ENCODE peak calls at places on chromosome 11, in eight cellular contexts. N, O, E, V, C, W, R and A are unnamed samples.

GRCh38 chr11:15795378-15795777 is 561.0 kb downstream of the SOX6 start:
- DNase-seq in E (no peak), N (no peak), R (no peak), O (no peak), C (no peak), W (no peak), V (no peak), A (no peak)

GRCh38 chr11:96303067-96303466 is 39.9 kb downstream of the MAML2 start:
- DNase-seq in R (peak; percentile 74), W (peak; percentile 73), E (no peak), N (peak; percentile 87), V (no peak), C (no peak), O (no peak), A (no peak)

GRCh38 chr11:45527898-45528297 is 137.5 kb downstream of the CHST1 start:
- DNase-seq in R (no peak), N (no peak), W (no peak), V (no peak), E (no peak), C (no peak), O (no peak), A (no peak)

GRCh38 chr11:18527512-18527911 is 770 bp upstream of the TSG101 start:
- DNase-seq in N (peak; percentile 43), W (peak; percentile 23), O (no peak), R (peak; percentile 10), E (no peak), C (no peak), V (no peak), A (peak; percentile 27)

GRCh38 chr11:18844753-18845367 is 53.3 kb upstream of the PTPN5 start:
- DNase-seq in O (no peak), E (no peak), C (peak; percentile 36), R (peak; percentile 30), V (no peak), N (peak; percentile 33), W (peak; percentile 23), A (no peak)

GRCh38 chr11:29490951-29491350 is 525.9 kb downstream of the KCNA4 start:
- DNase-seq in R (no peak), C (no peak), W (no peak), O (no peak), N (no peak), E (no peak), V (no peak), A (no peak)

GRCh38 chr11:66082936-66083698 is 13.0 kb downstream of the PACS1 start:
- DNase-seq in R (no peak), O (no peak), W (peak; percentile 62), C (no peak), N (no peak), V (no peak), E (no peak), A (no peak)

GRCh38 chr11:107430525-107430924 is 27.1 kb downstream of the CWF19L2 start:
- DNase-seq in O (no peak), V (no peak), N (no peak), W (no peak), E (no peak), R (no peak), C (no peak), A (no peak)

GRCh38 chr11:9489366-9489765 is 28.6 kb downstream of the ZNF143 start:
- DNase-seq in W (no peak), C (no peak), E (no peak), O (peak; percentile 33), N (peak; percentile 72), R (peak; percentile 57), V (no peak), A (peak; percentile 11)

GRCh38 chr11:62345862-62346261 is 8.6 kb downstream of the ASRGL1 start:
- DNase-seq in C (no peak), V (no peak), W (no peak), E (no peak), N (no peak), R (no peak), O (no peak), A (no peak)

GRCh38 chr11:68776442-68777235 is 25.3 kb upstream of the TESMIN start:
- DNase-seq in W (no peak), C (peak; percentile 15), V (no peak), R (no peak), N (no peak), E (no peak), O (no peak), A (no peak)

GRCh38 chr11:117337061-117337460 is 9.4 kb downstream of the CEP164 start:
- DNase-seq in O (no peak), V (no peak), W (no peak), C (no peak), E (no peak), N (no peak), R (no peak), A (no peak)

GRCh38 chr11:63683133-63683991 is 2.1 kb downstream of the RTN3 start:
- DNase-seq in O (no peak), N (peak; percentile 53), C (no peak), W (peak; percentile 40), V (no peak), E (no peak), R (peak; percentile 66), A (no peak)

GRCh38 chr11:18612394-18612793 is 12.8 kb downstream of the MISFA start:
- DNase-seq in O (no peak), W (no peak), C (no peak), N (peak; percentile 68), E (no peak), R (no peak), V (no peak), A (no peak)

GRCh38 chr11:117382746-117383145 is 55.1 kb downstream of the CEP164 start:
- DNase-seq in R (no peak), W (no peak), E (no peak), N (no peak), O (no peak), C (no peak), V (no peak), A (no peak)

GRCh38 chr11:88231894-88232482 is 56.7 kb upstream of the RAB38 start:
- DNase-seq in R (peak; percentile 61), O (no peak), W (peak; percentile 57), V (no peak), E (peak; percentile 17), C (no peak), N (peak; percentile 40), A (peak; percentile 5)

DNA sequence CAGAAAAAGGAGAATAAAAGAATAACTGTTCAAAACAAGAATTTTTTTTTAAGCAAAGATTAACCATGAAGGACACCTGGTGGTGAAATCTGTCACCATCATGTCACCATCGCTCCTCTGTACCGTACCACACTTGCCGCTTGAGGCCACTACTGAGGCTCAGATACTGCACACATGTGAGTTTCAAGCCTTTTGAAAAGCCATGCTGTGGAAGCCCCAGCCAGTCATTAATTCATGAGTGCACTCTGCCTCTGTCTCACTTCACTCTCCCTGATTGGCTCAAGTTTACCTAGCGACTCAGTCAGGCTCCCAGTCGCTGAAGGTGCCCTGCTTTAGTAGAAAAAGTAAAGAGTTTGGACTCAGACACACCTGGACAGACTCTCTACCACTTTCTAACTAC is 6.6 kb upstream of the MS4A12 start:
- DNase-seq in C (peak; percentile 79), E (peak; percentile 6), W (no peak), O (no peak), R (no peak), V (no peak), N (no peak), A (no peak)
- TF ChIP-seq CTCF in C (peak; percentile 98), E (peak; percentile 50), W (no peak), O (no peak), R (no peak), V (no peak), N (no peak), A (no peak)

GRCh38 chr11:78830277-78830676 is 255.6 kb upstream of the NARS2 start:
- DNase-seq in R (no peak), V (no peak), E (no peak), O (no peak), C (no peak), W (no peak), N (no peak), A (no peak)
- H3K4me3 ChIP-seq in R (no peak overlapping the region), V (no peak overlapping the region), E (no peak overlapping the region), O (no peak overlapping the region), C (no peak overlapping the region), W (no peak overlapping the region), N (no peak overlapping the region), A (no peak overlapping the region)

GRCh38 chr11:122201126-122201525 is 85.1 kb upstream of the BLID start:
- DNase-seq in C (no peak), N (no peak), W (no peak), V (no peak), O (no peak), E (no peak), R (no peak), A (no peak)

GRCh38 chr11:122202161-122202950 is 86.3 kb upstream of the BLID start:
- DNase-seq in N (peak; percentile 83), V (no peak), R (peak; percentile 83), O (no peak), C (peak; percentile 75), E (no peak), W (peak; percentile 62), A (peak; percentile 55)

GRCh38 chr11:122205036-122205435 is 89.0 kb upstream of the BLID start:
- DNase-seq in N (no peak), C (no peak), E (no peak), V (no peak), O (no peak), R (no peak), W (peak; percentile 51), A (no peak)

GRCh38 chr11:122204206-122204605 is 88.2 kb upstream of the BLID start:
- DNase-seq in C (no peak), R (no peak), O (no peak), N (no peak), W (no peak), E (no peak), V (no peak), A (no peak)

DNA sequence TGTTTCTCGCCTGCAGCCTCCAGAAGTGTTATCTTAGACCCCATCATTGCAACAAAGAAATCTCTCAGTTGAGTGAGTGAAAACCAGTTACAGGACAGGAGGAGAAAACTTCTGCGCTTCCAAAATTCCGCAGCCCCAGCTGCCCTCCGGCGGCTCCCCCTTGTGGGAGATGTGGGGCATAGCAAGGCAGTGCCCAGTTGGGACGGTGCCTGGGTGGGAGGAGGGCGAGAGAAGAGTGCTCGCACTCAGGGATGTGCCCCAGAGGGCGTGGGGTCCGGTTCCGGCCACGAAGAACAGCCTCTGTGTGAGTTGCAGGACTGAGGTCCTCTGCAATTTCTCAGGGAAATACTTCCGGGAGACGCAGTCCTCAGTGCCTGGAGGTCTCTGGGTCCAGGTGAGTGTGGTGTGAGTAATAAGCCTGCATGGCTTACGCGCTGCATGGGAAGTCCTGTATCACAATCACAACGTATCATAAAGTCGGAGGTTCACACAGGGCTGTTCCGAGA is 87.0 kb upstream of the BLID start:
- DNase-seq in C (peak; percentile 81), V (peak; percentile 83), R (peak; percentile 81), W (peak; percentile 78), E (peak; percentile 30), N (peak; percentile 71), O (no peak), A (peak; percentile 41)
- TF ChIP-seq CTCF in C (no peak), V (peak; percentile 98), R (peak; percentile 98), W (peak; percentile 99), E (peak; percentile 84), N (peak; percentile 95), O (peak; percentile 97), A (peak; percentile 100)

GRCh38 chr11:48683226-48683720 is 194.7 kb downstream of the OR4A47 start:
- DNase-seq in V (peak; percentile 9), E (no peak), N (no peak), O (no peak), R (no peak), C (no peak), W (no peak), A (no peak)
- H3K4me3 ChIP-seq in V (no peak overlapping the region), E (no peak overlapping the region), N (no peak overlapping the region), O (no peak overlapping the region), R (no peak overlapping the region), C (no peak overlapping the region), W (no peak overlapping the region), A (no peak overlapping the region)

GRCh38 chr11:106415510-106415909 is 338.0 kb downstream of the AASDHPPT start:
- DNase-seq in O (no peak), V (no peak), R (no peak), W (no peak), N (no peak), C (no peak), E (no peak), A (no peak)
- TF ChIP-seq CTCF in O (no peak), V (no peak), R (no peak), W (no peak), N (no peak), C (no peak), E (no peak), A (no peak)